ENCODE peak calls at places on chromosomes 6 and 20, in nine cellular contexts. N, M, J, G, E, I, C, T and W are unnamed samples.

GRCh38 chr6:38671885-38672467 is 31.0 kb downstream of the GLO1 start:
- DNase-seq in N (peak), M (no peak), J (no peak), G (no peak), E (peak), I (peak), C (peak), T (no peak), W (peak)

GRCh38 chr6:28988536-28989415 is 16.3 kb downstream of the ZNF311 start:
- DNase-seq in N (peak), M (peak), J (no peak), G (peak), E (peak), I (no peak), C (no peak), T (no peak), W (peak)

GRCh38 chr6:88157106-88157505 is 9.0 kb downstream of the CNR1 start:
- DNase-seq in N (no peak), M (no peak), J (no peak), G (no peak), E (no peak), I (no peak), C (no peak), T (no peak), W (no peak)

GRCh38 chr20:62356143-62356947 is 10.8 kb downstream of the LAMA5 start:
- DNase-seq in N (no peak), M (no peak), J (no peak), G (no peak), E (no peak), I (no peak), C (no peak), T (no peak), W (no peak)

GRCh38 chr20:44691424-44692423 is 23.4 kb upstream of the CCN5 start:
- DNase-seq in N (no peak), M (no peak), J (no peak), G (no peak), E (no peak), I (no peak), C (no peak), T (no peak), W (no peak)

GRCh38 chr6:113701552-113702254 is 155.4 kb upstream of the MARCKS start:
- DNase-seq in N (no peak), M (no peak), J (no peak), G (no peak), E (no peak), I (no peak), C (no peak), T (no peak), W (no peak)

GRCh38 chr6:27129917-27130316 is 117.6 kb upstream of the PRSS16 start:
- DNase-seq in N (no peak), M (no peak), J (no peak), G (no peak), E (no peak), I (peak), C (no peak), T (no peak), W (no peak)

GRCh38 chr6:92906385-92906784 is 513.0 kb downstream of the EPHA7 start:
- DNase-seq in N (no peak), M (no peak), J (no peak), G (no peak), E (no peak), I (no peak), C (no peak), T (no peak), W (no peak)

GRCh38 chr6:26017567-26017966 is 55.0 kb downstream of the TRIM38 start:
- DNase-seq in N (peak), M (peak), J (no peak), G (peak), E (no peak), I (no peak), C (peak), T (peak), W (no peak)

GRCh38 chr6:157613011-157613522 is 210.0 kb upstream of the SNX9 start:
- DNase-seq in N (no peak), M (no peak), J (no peak), G (no peak), E (no peak), I (peak), C (no peak), T (no peak), W (no peak)